ENCODE peak calls at places on chromosomes 2 and 18, in eight cellular contexts. A, T, L, M, D, P, C and N are unnamed samples.

GRCh38 chr2:95054016-95054415 is 28.5 kb downstream of the MAL start:
- DNase-seq in C (no peak), L (no peak), P (no peak), T (no peak), A (no peak), D (no peak), M (peak), N (no peak)

GRCh38 chr18:36912887-36913286 is 84.0 kb downstream of the KIAA1328 start:
- DNase-seq in L (no peak), M (no peak), P (no peak), T (no peak), A (no peak), C (no peak), D (no peak), N (no peak)

GRCh38 chr2:207265849-207266248 is 100.1 kb upstream of the KLF7 start:
- DNase-seq in A (no peak), L (no peak), M (no peak), P (no peak), T (no peak), D (no peak), C (no peak), N (no peak)

GRCh38 chr2:162297925-162298552 is 20.4 kb downstream of the IFIH1 start:
- DNase-seq in T (no peak), M (no peak), A (peak), L (peak), P (no peak), D (peak), C (peak), N (peak)

GRCh38 chr18:70981400-70982140 is 692.7 kb downstream of the SOCS6 start:
- DNase-seq in L (no peak), T (no peak), C (peak), A (no peak), M (no peak), P (no peak), D (no peak), N (no peak)

GRCh38 chr2:240304746-240305161 is 130.7 kb upstream of the GPC1 start:
- DNase-seq in P (no peak), A (no peak), D (no peak), T (no peak), M (no peak), L (no peak), C (no peak), N (no peak)

GRCh38 chr2:44547713-44548112 is 186.0 kb downstream of the CAMKMT start:
- DNase-seq in L (no peak), M (no peak), D (no peak), A (no peak), P (no peak), C (peak), T (no peak), N (no peak)

GRCh38 chr2:163157891-163158511 is 319.4 kb upstream of the KCNH7 start:
- DNase-seq in A (peak), T (no peak), L (peak), C (no peak), D (no peak), M (no peak), P (no peak), N (no peak)

GRCh38 chr2:28958689-28959088 is 22.4 kb upstream of the TOGARAM2 start:
- DNase-seq in M (peak), C (peak), P (peak), A (peak), L (peak), D (peak), T (peak), N (no peak)

GRCh38 chr2:54876764-54877163 is 153.3 kb downstream of the EML6 start:
- DNase-seq in M (no peak), A (no peak), C (no peak), T (no peak), D (no peak), P (no peak), L (peak), N (no peak)

GRCh38 chr2:37797081-37797480 is 125.6 kb upstream of the CDC42EP3 start:
- DNase-seq in A (peak), L (peak), C (no peak), D (no peak), P (no peak), M (no peak), T (no peak), N (no peak)

GRCh38 chr2:240480834-240481623 is 45.6 kb downstream of the GPC1 start:
- DNase-seq in C (no peak), P (peak), A (no peak), T (no peak), M (no peak), L (no peak), D (no peak), N (peak)

GRCh38 chr2:159249955-159250723 is 36.4 kb downstream of the WDSUB1 start:
- DNase-seq in M (peak), P (no peak), D (peak), C (no peak), T (no peak), L (peak), A (peak), N (peak)

GRCh38 chr2:241189856-241190201 is 1.4 kb downstream of the ANO7 start:
- DNase-seq in C (no peak), A (no peak), D (no peak), L (no peak), T (no peak), P (no peak), M (no peak), N (no peak)

GRCh38 chr2:62573137-62573731 is 67.2 kb upstream of the TMEM17 start:
- DNase-seq in C (no peak), A (no peak), M (no peak), P (no peak), L (no peak), T (no peak), D (no peak), N (no peak)

DNA sequence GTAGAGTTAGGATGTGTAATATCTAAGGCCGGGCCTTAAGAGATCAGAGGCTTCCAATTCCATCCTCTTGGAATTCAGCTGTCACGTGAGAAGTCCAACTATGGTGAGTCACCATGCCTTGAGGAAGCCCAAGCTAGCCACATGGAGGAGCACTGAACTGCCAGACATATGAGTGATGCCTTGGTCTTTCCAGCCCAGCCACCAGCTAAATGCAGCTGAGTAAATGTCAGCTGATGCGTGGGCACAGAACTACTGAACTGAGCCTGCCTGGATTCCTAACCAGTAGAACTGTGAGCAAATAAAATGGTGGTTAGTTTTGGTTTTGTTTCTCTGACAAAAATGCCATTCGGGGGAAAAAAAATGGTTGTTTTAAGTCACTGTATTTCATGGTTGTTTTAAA is 153.7 kb upstream of the SERTAD2 start:
- DNase-seq in P (no peak), A (peak), C (no peak), L (peak), T (no peak), D (peak), M (peak), N (peak)
- TF ChIP-seq CTCF in P (no peak), A (peak), C (no peak), L (no peak), T (no peak), D (no peak), M (no peak), N (no peak)

GRCh38 chr2:171160630-171161424 is at the start of gene TLK1:
- DNase-seq in T (peak), P (peak), A (peak), C (peak), D (peak), L (peak), M (peak), N (peak)
- TF ChIP-seq CTCF in T (no peak), P (no peak), A (no peak), C (no peak), D (no peak), L (no peak), M (no peak), N (no peak)

DNA sequence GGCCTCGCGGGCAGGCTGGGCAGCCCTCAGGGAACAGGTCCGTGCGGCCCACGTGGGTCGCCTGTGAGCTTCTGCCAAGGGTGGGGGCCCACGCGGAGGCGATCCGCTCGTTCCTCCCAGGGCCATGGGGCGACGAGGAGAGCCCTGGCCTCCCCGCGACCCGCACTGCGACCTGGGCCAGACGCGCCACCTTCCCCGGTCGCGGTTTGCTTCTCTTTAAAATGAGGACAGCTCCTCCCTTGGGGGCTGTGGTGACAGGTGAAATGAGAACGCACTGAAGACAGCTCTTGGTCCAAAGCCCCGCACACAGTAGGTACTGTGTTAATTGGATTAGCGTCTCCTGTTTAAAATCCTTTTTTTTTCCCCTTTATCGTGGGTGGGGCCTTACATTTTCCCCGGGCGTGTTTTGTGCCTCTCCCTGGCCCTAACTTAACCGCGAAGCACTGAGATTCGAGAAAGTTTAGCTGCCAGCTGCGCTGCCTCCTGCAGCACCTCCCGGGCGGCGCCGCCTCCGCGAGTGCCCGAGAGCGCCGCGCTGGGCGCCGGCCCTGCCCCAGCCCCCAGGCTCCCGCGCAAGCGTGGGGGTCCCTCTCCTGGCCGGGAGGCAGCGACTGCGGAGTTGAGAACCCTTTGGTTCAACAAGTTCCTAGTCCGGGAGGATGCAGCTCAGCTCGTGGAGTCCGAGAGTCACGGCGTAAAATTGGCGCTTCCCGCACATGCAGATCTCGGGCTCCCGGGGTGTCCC is 1.1 kb downstream of the HPCAL1 start:
- DNase-seq in C (peak), T (peak), P (no peak), A (peak), L (peak), D (no peak), M (peak), N (peak)
- TF ChIP-seq CTCF in C (peak), T (peak), P (no peak), A (peak), L (no peak), D (no peak), M (no peak), N (peak)

DNA sequence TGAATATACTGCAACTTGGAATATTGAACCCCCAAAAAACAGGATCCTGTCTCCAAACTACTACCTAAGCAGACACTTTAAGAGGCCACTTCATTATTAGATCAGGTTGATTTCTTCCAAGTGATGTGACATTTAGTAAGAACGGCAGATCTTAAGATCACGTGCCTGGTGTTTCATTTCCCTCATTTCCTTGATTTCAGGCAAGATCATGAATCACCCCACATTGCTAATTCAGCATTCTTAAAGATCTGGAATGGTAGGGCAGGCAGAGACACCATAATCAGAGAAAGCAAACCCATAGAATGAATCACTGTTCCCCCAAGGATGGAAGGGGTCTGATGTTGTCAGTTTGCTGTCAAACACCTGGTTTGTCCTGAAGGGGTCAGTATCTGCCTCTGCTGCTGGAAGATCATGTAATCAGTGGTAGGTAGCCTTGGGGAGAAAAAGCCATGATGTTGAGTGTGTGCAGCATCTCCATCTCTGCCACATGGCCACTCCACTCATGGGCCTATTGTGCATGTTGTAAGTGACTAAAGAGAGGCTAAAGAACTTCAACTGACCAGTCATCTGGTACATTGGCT is 133.9 kb downstream of the ARHGAP15 start:
- DNase-seq in D (no peak), C (peak), T (no peak), M (no peak), P (peak), L (peak), A (no peak), N (peak)
- TF ChIP-seq CTCF in D (no peak), C (peak), T (no peak), M (no peak), P (peak), L (peak), A (peak), N (no peak)